ENCODE peak calls at places on chromosome 21, in four cellular contexts. O, V, L and T are unnamed samples. For H3K36me3, the result is how much of the 10 kb centered on the place peaks cover.

GRCh38 chr21:36419996-36420395 is 34.8 kb downstream of the CHAF1B start:
- DNase-seq in O (no peak), L (peak), V (peak), T (peak)

GRCh38 chr21:39867198-39867650 is at the start of gene PCP4:
- DNase-seq in O (no peak), L (no peak), V (no peak), T (no peak)

GRCh38 chr21:21200103-21200938 is 202.1 kb downstream of the NCAM2 start:
- DNase-seq in V (peak), L (peak), O (no peak), T (peak)

GRCh38 chr21:38330671-38331070 is 73.9 kb downstream of the KCNJ15 start:
- DNase-seq in V (no peak), L (no peak), O (no peak), T (no peak)

GRCh38 chr21:38729745-38730401 is 75.9 kb upstream of the ETS2 start:
- DNase-seq in L (no peak), O (no peak), V (peak), T (no peak)

GRCh38 chr21:24042687-24043086 is 1564.6 kb downstream of the MRPL39 start:
- DNase-seq in L (no peak), V (no peak), O (no peak), T (no peak)

GRCh38 chr21:31117046-31117916 is 79.0 kb upstream of the KRTAP19-8 start:
- DNase-seq in V (peak), O (no peak), L (no peak), T (no peak)

GRCh38 chr21:27047331-27048314 is 80.7 kb upstream of the ADAMTS5 start:
- DNase-seq in V (peak), O (no peak), L (no peak), T (no peak)

GRCh38 chr21:34191876-34192275 is 118.5 kb downstream of the MRPS6 start:
- DNase-seq in V (no peak), O (no peak), L (no peak), T (no peak)

GRCh38 chr21:28687571-28687970 is 305.1 kb downstream of the LTN1 start:
- DNase-seq in V (no peak), O (no peak), L (no peak), T (no peak)

GRCh38 chr21:39000496-39000895 is 182.8 kb downstream of the PSMG1 start:
- DNase-seq in L (no peak), O (no peak), V (peak), T (no peak)

GRCh38 chr21:29240136-29240535 is 58.6 kb upstream of the BACH1 start:
- DNase-seq in V (no peak), L (no peak), O (no peak), T (no peak)

GRCh38 chr21:32562915-32563314 is 22.4 kb downstream of the TCP10L start:
- DNase-seq in L (no peak), O (no peak), V (no peak), T (no peak)

GRCh38 chr21:38797470-38797869 is 8.3 kb upstream of the ETS2 start:
- DNase-seq in O (no peak), L (no peak), V (no peak), T (no peak)

GRCh38 chr21:29196021-29196663 is 65.7 kb downstream of the MAP3K7CL start:
- DNase-seq in L (peak), O (peak), V (peak), T (peak)

GRCh38 chr21:33234618-33235520 is 5.1 kb downstream of the IFNAR2 start:
- DNase-seq in L (no peak), V (no peak), O (no peak), T (no peak)

GRCh38 chr21:36463204-36463603 is 16.7 kb downstream of the CLDN14 start:
- DNase-seq in V (no peak), O (no peak), L (no peak), T (no peak)

GRCh38 chr21:36156339-36156814 is 247 bp upstream of the DOP1B start:
- DNase-seq in O (peak), L (peak), V (peak), T (peak)

GRCh38 chr21:32312976-32313375 is 14.3 kb downstream of the MRAP start:
- DNase-seq in V (no peak), L (no peak), O (no peak), T (no peak)

GRCh38 chr21:26055841-26056264 is 114.7 kb downstream of the APP start:
- DNase-seq in V (no peak), L (no peak), O (no peak), T (no peak)

GRCh38 chr21:39149008-39149407 is 34.2 kb downstream of the PSMG1 start:
- DNase-seq in O (no peak), L (no peak), V (no peak), T (no peak)

GRCh38 chr21:40053007-40053406 is 185.8 kb downstream of the PCP4 start:
- DNase-seq in V (no peak), L (peak), O (no peak), T (no peak)

GRCh38 chr21:43741425-43742096 is 22.6 kb downstream of the PDXK start:
- DNase-seq in L (no peak), O (no peak), V (no peak), T (no peak)
- H3K36me3 ChIP-seq in L (under half), O (under half), V (under half), T (half or more)

DNA sequence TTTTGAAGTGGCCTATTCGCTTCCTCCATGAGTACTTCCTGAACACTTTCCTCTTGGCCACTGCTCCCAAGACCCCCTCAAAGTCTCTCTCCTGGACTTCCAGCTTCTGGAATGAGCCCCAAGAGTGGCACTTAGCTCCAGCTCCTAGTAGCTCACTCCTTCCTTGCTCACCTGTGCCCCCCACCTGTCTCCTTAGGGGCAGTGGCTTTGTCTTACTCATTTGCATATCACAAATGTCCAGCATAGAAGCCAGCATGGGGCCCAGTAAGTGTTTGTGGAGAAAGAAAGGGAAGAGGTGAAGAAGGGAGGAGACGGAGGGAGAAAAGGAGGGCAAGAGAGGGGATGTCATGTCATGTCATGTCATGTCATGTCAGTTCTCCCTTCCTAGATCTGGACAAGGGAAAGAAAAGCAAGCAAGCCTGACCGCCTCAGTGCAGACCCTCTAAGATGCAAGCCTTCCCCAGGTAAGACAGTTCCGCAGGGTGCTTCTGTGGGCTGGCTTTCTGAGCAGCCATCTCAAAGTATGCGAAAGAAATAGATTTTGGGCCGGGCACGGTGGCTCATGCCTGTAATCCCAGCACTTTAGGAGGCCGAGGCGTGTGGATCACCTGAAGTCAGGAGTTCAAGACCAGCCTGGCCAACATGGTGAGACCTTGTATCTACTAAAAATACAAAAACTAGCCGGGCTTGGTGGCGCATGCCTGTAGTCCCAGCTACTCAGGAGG is 6.9 kb upstream of the MX1 start:
- DNase-seq in V (no peak), O (no peak), L (no peak), T (no peak)
- H3K36me3 ChIP-seq in V (under half), O (under half), L (under half), T (under half)

GRCh38 chr21:42003051-42003461 is 7.1 kb downstream of the ZBTB21 start:
- DNase-seq in O (no peak), V (peak), L (no peak), T (no peak)
- H3K36me3 ChIP-seq in O (under half), V (under half), L (under half), T (half or more)

GRCh38 chr21:45927032-45927431 is 54.5 kb upstream of the COL6A1 start:
- DNase-seq in O (no peak), L (no peak), V (no peak), T (no peak)
- H3K36me3 ChIP-seq in O (under half), L (under half), V (under half), T (under half)

GRCh38 chr21:44085491-44086321 is 21.5 kb upstream of the PWP2 start:
- DNase-seq in L (no peak), O (no peak), V (no peak), T (no peak)
- H3K36me3 ChIP-seq in L (under half), O (under half), V (half or more), T (half or more)

GRCh38 chr21:43694437-43695079 is 24.4 kb upstream of the PDXK start:
- DNase-seq in V (no peak), L (no peak), O (no peak), T (no peak)
- H3K36me3 ChIP-seq in V (under half), L (under half), O (under half), T (half or more)

GRCh38 chr21:43691086-43691795 is 27.7 kb upstream of the PDXK start:
- DNase-seq in V (no peak), L (no peak), O (no peak), T (no peak)
- H3K36me3 ChIP-seq in V (half or more), L (under half), O (under half), T (half or more)